ENCODE peak calls at places on chromosome 22, in four cellular contexts. K, I, R and N are unnamed samples.

GRCh38 chr22:21589415-21589814 is 21.9 kb downstream of the UBE2L3 start:
- DNase-seq in K (no peak), R (no peak), I (no peak), N (no peak)

GRCh38 chr22:22870577-22871398 is 16.8 kb upstream of the IGLL5 start:
- DNase-seq in R (no peak), I (no peak), K (peak; percentile 17), N (no peak)

GRCh38 chr22:48666620-48667019 is 1161.1 kb downstream of the BRD1 start:
- DNase-seq in I (no peak), R (no peak), K (no peak), N (no peak)

GRCh38 chr22:36226189-36226588 is 13.1 kb downstream of the APOL2 start:
- DNase-seq in I (no peak), R (no peak), K (peak; percentile 35), N (no peak)

GRCh38 chr22:27501191-27501936 is 300.2 kb downstream of the MN1 start:
- DNase-seq in I (no peak), K (no peak), R (no peak), N (no peak)

GRCh38 chr22:47397673-47398072 is 635.2 kb downstream of the TBC1D22A start:
- DNase-seq in I (no peak), R (no peak), K (no peak), N (no peak)

GRCh38 chr22:50270302-50271010 is at the start of gene MAPK11:
- DNase-seq in I (peak; percentile 64), K (peak; percentile 81), R (peak; percentile 87), N (peak; percentile 42)

GRCh38 chr22:29641052-29641780 is 37.8 kb downstream of the NF2 start:
- DNase-seq in R (peak; percentile 44), K (no peak), I (no peak), N (no peak)

GRCh38 chr22:50274311-50274710 is 4.1 kb upstream of the MAPK11 start:
- DNase-seq in R (peak; percentile 79), K (peak; percentile 91), I (peak; percentile 74), N (no peak)

DNA sequence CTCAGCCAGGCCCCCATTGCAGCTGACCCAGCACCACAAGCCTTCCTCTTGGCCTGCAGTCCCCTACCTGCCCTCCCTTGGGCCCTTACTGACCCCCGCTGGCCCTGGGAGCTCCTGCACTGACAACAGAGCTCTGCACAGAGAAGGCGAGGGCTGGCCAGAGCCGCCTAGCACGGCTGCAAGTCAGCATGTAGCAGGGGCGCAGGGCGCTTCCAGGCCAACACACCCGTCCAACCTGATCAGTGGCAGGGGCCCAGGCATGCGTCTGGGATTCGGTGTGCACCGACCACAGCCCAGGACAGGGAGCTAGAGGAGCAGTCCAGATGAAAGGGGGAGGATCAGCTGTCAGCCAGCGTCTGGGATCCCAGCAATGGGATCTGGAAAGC is 7.6 kb downstream of the WNT7B start:
- DNase-seq in K (no peak), R (no peak), I (no peak), N (peak; percentile 41)
- TF ChIP-seq CTCF in K (no peak), R (no peak), I (no peak), N (peak; percentile 40)

GRCh38 chr22:19632671-19633148 is 81.6 kb upstream of the SEPTIN5 start:
- DNase-seq in I (no peak), R (no peak), K (peak; percentile 39), N (peak; percentile 44)

GRCh38 chr22:19629720-19630419 is 84.4 kb upstream of the SEPTIN5 start:
- DNase-seq in R (peak; percentile 90), K (peak; percentile 90), I (peak; percentile 76), N (peak; percentile 56)

GRCh38 chr22:19630614-19631013 is 83.7 kb upstream of the SEPTIN5 start:
- DNase-seq in R (no peak), I (no peak), K (no peak), N (no peak)

GRCh38 chr22:19634206-19634536 is 80.1 kb upstream of the SEPTIN5 start:
- DNase-seq in R (no peak), I (no peak), K (no peak), N (no peak)

DNA sequence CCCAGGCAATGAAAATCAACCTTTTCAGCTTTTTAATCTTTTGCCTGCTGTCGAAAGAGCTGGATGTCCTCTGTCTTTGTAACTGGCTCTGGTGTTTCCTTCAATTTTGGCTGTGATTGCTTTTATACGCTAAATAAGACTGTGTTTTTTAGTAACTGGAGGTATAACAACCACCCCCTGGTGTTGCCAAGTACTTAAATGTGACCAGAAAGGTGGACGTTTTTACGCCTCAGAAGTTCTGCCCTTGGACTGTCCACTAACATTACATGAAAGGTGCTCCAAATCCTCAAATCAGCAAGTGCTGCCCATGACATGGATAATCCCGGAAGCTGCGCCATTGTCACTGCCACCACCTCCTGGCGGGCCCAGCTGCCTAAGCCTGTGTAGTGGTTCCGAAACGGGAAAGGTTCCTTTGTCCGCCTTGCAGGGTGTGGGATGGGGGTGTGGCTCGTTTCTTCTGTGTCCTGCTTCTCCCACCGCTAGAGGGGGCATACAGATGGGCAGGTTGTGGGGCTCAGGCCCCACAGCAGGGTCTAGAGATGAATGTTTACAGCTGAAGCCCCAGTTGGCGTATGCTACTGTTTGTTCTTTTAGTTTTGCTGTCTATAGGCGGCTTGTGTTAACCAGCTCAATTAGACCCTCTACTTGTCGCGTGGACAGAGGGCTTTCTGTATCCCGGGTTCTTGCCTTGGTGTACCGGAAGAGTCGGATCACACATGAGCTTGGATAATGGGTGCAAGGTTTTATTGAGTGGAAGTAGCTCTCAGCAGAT is 82.2 kb upstream of the SEPTIN5 start:
- DNase-seq in I (peak; percentile 37), K (peak; percentile 48), R (peak; percentile 46), N (peak; percentile 34)
- TF ChIP-seq CTCF in I (peak; percentile 41), K (peak; percentile 1), R (peak; percentile 38), N (peak; percentile 61)

DNA sequence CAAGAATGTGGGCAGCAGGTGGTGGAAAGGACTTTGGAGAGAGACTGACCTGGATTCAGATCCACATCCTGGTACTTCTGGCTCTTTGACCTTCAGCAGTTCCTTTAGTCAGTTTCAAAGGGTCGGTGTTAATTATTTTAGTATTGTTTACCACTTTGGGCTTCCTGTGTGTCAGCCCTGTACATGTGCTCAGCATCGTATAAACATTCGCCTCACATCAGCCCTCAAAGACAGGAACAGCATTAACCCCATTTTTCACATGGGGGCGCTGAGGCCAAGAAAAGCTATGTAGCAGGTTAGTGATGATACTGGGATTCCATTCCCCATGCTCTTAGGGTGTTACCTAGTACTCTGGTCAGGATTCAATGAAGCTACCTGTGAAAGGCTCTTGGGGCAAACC is 72.1 kb upstream of the YWHAH start:
- DNase-seq in I (no peak), R (no peak), K (peak; percentile 57), N (no peak)
- TF ChIP-seq CTCF in I (peak; percentile 11), R (no peak), K (no peak), N (no peak)

GRCh38 chr22:43471606-43472135 is 59.9 kb downstream of the MPPED1 start:
- DNase-seq in K (no peak), I (no peak), R (no peak), N (no peak)

GRCh38 chr22:43473441-43473840 is 61.6 kb downstream of the MPPED1 start:
- DNase-seq in K (no peak), R (no peak), I (no peak), N (no peak)

GRCh38 chr22:43473031-43473430 is 61.2 kb downstream of the MPPED1 start:
- DNase-seq in I (no peak), R (no peak), K (no peak), N (no peak)

GRCh38 chr22:43470218-43470617 is 58.4 kb downstream of the MPPED1 start:
- DNase-seq in R (no peak), K (no peak), I (no peak), N (no peak)

GRCh38 chr22:43471186-43471585 is 59.4 kb downstream of the MPPED1 start:
- DNase-seq in R (no peak), K (no peak), I (no peak), N (no peak)
- TF ChIP-seq CTCF in R (no peak), K (no peak), I (no peak), N (no peak)

GRCh38 chr22:39349506-39349966 is 255 bp upstream of the SYNGR1 start:
- DNase-seq in K (peak; percentile 61), R (peak; percentile 81), I (no peak), N (no peak)

GRCh38 chr22:39351689-39352214 is 2.0 kb downstream of the SYNGR1 start:
- DNase-seq in R (no peak), I (no peak), K (no peak), N (no peak)

GRCh38 chr22:39350803-39351688 is 1.3 kb downstream of the SYNGR1 start:
- DNase-seq in R (no peak), K (no peak), I (no peak), N (no peak)

GRCh38 chr22:39348909-39349505 is 784 bp upstream of the SYNGR1 start:
- DNase-seq in K (peak; percentile 59), I (no peak), R (peak; percentile 35), N (no peak)

GRCh38 chr22:39349967-39350802 is at the start of gene SYNGR1:
- DNase-seq in R (peak; percentile 46), I (no peak), K (no peak), N (no peak)
- TF ChIP-seq CTCF in R (no peak), I (no peak), K (no peak), N (no peak)

GRCh38 chr22:39598017-39598965 is 27.7 kb downstream of the CACNA1I start:
- DNase-seq in K (peak; percentile 60), I (no peak), R (peak; percentile 86), N (peak; percentile 37)
- TF ChIP-seq CTCF in K (no peak), I (no peak), R (no peak), N (peak; percentile 25)